ENCODE peak calls at places on chromosomes 1 and 21, in four cellular contexts. One of them, this sample, is unnamed. For H3K9me3, the result is how much of the 10 kb centered on the place peaks cover.

GRCh38 chr1:42358791-42359190 is 21.8 kb upstream of the RIMKLA start:
- DNase-seq in fibroblast of lung: no peak
- DNase-seq in cardiac muscle cell: no peak
- DNase-seq in ovary: no peak
- DNase-seq in this sample: no peak

GRCh38 chr1:25642710-25643109 is 26.1 kb downstream of the MAN1C1 start:
- DNase-seq in ovary: no peak
- DNase-seq in fibroblast of lung: peak
- DNase-seq in cardiac muscle cell: peak
- DNase-seq in this sample: no peak

GRCh38 chr1:21267191-21268077 is 22.8 kb downstream of the ECE1 start:
- DNase-seq in ovary: no peak
- DNase-seq in fibroblast of lung: peak
- DNase-seq in cardiac muscle cell: no peak
- DNase-seq in this sample: no peak

GRCh38 chr1:204418174-204419063 is 6.8 kb upstream of the PPP1R15B start:
- DNase-seq in cardiac muscle cell: no peak
- DNase-seq in fibroblast of lung: peak
- DNase-seq in ovary: no peak
- DNase-seq in this sample: no peak

GRCh38 chr21:39055167-39055767 is 128.0 kb downstream of the PSMG1 start:
- DNase-seq in cardiac muscle cell: no peak
- DNase-seq in fibroblast of lung: no peak
- DNase-seq in ovary: no peak
- DNase-seq in this sample: no peak

GRCh38 chr1:90963236-90963635 is 58.6 kb downstream of the ZNF644 start:
- DNase-seq in cardiac muscle cell: no peak
- DNase-seq in ovary: no peak
- DNase-seq in fibroblast of lung: no peak
- DNase-seq in this sample: no peak

GRCh38 chr1:156858959-156859522 is at the start of gene INSRR:
- DNase-seq in ovary: no peak
- DNase-seq in fibroblast of lung: peak
- DNase-seq in cardiac muscle cell: peak
- DNase-seq in this sample: no peak

GRCh38 chr1:78831731-78832360 is 174.7 kb downstream of the ADGRL4 start:
- DNase-seq in ovary: no peak
- DNase-seq in fibroblast of lung: peak
- DNase-seq in cardiac muscle cell: peak
- DNase-seq in this sample: no peak

GRCh38 chr1:155196103-155196892 is 11.4 kb downstream of the THBS3 start:
- DNase-seq in ovary: no peak
- DNase-seq in cardiac muscle cell: no peak
- DNase-seq in fibroblast of lung: peak
- DNase-seq in this sample: peak

GRCh38 chr1:35629051-35629450 is 12.3 kb downstream of the PSMB2 start:
- DNase-seq in cardiac muscle cell: no peak
- DNase-seq in ovary: no peak
- DNase-seq in fibroblast of lung: no peak
- DNase-seq in this sample: no peak

GRCh38 chr1:32893198-32894018 is 7.1 kb downstream of the HPCA start:
- DNase-seq in ovary: peak
- DNase-seq in cardiac muscle cell: peak
- DNase-seq in fibroblast of lung: peak
- DNase-seq in this sample: peak

GRCh38 chr1:111139234-111139955 is 498 bp downstream of the DRAM2 start:
- DNase-seq in ovary: peak
- DNase-seq in cardiac muscle cell: peak
- DNase-seq in fibroblast of lung: peak
- DNase-seq in this sample: no peak

DNA sequence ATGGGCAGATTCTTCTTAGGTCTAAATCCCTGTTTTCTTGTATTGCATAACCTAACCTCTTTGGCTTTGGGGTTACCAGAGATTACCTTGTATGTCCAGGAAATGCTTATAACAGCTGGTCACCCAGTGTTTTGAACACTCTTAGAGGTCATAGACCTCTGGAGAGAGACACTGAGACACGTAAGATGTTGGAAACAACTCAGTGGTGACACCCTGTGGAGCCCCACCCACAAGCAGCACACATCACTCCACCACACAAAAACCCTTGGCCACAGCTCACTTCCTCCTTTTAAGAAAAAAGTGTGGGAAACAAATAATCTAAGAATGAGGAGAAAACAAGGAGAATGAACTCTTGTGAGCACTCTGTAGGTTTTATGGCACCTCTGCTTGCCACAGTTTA is 26.3 kb upstream of the CYP4B1 start:
- DNase-seq in ovary: no peak
- DNase-seq in fibroblast of lung: no peak
- DNase-seq in cardiac muscle cell: no peak
- DNase-seq in this sample: no peak
- H3K9me3 ChIP-seq in ovary: under half
- H3K9me3 ChIP-seq in fibroblast of lung: under half
- H3K9me3 ChIP-seq in cardiac muscle cell: under half
- H3K9me3 ChIP-seq in this sample: half or more

DNA sequence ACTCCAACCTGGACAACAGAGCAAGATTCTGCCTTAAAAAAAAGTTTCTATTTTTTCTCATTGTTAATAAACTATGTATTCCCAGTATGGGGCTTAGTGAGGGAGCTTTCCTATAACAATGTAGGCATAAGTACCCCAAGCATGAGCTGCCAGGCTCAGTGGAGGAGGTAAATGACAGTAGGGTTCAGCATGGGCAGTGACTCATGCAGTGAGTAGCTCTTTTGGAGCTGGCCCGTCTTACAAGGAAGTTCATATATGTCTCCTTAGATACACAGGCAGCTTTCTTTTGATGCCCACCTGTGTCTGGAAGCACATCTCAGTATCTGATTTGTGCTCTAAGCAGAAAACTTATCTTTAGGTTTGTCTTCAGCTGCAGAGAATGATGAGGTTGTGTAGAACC is 57.9 kb downstream of the ZNF678 start:
- DNase-seq in fibroblast of lung: peak
- DNase-seq in cardiac muscle cell: no peak
- DNase-seq in ovary: no peak
- DNase-seq in this sample: no peak
- H3K9me3 ChIP-seq in fibroblast of lung: under half
- H3K9me3 ChIP-seq in cardiac muscle cell: under half
- H3K9me3 ChIP-seq in ovary: under half
- H3K9me3 ChIP-seq in this sample: under half

GRCh38 chr1:52060822-52061221 is 4.7 kb downstream of the BTF3L4 start:
- DNase-seq in cardiac muscle cell: no peak
- DNase-seq in ovary: no peak
- DNase-seq in fibroblast of lung: no peak
- DNase-seq in this sample: no peak
- H3K9me3 ChIP-seq in cardiac muscle cell: under half
- H3K9me3 ChIP-seq in ovary: under half
- H3K9me3 ChIP-seq in fibroblast of lung: under half
- H3K9me3 ChIP-seq in this sample: under half

DNA sequence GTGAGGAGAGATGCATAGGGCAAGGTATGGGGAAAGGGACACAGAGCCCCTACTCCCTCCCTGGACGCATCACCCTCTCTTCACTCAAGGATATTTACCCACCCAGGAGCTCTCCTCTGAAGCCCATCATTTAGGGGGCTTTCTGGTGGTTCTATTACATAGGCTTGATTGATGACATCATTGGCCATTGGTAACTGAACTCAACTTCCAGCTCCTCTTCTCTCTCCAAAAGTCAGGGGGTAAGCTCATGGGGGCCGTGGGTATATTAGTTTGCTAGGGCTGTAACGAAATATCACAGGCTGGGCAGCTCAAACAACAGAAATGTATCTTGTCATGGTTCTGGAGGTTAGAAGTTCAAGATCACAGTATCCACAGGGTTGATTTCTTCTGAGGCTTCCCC is 110.8 kb downstream of the DSCAM start:
- DNase-seq in ovary: no peak
- DNase-seq in fibroblast of lung: no peak
- DNase-seq in cardiac muscle cell: no peak
- DNase-seq in this sample: no peak
- H3K9me3 ChIP-seq in ovary: under half
- H3K9me3 ChIP-seq in fibroblast of lung: under half
- H3K9me3 ChIP-seq in cardiac muscle cell: under half
- H3K9me3 ChIP-seq in this sample: under half

GRCh38 chr21:8992731-8993174 is 1528.6 kb upstream of the TPTE start:
- DNase-seq in cardiac muscle cell: no peak
- DNase-seq in ovary: no peak
- DNase-seq in fibroblast of lung: peak
- DNase-seq in this sample: no peak
- H3K9me3 ChIP-seq in cardiac muscle cell: under half
- H3K9me3 ChIP-seq in ovary: under half
- H3K9me3 ChIP-seq in fibroblast of lung: under half
- H3K9me3 ChIP-seq in this sample: half or more

DNA sequence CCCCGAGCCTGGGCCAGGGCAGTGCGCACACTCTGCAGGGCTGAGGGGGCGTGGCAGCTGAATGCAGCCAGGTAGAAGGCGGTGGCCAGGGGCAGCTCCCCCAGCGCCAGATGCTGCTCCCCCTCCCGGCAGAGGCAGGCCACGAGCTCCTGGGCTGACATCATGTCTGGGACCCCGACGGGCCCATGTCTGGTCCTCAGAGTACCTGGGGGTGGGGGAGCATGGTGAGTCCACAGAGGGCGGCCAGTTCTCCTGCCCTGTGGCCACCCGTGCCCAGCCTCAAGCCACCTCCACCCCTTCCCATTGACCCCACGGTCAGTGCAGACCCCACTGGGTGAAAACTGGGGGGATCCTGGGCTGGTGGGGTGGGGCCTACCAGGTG is 838 bp downstream of the TTC34 start:
- DNase-seq in ovary: no peak
- DNase-seq in cardiac muscle cell: no peak
- DNase-seq in fibroblast of lung: no peak
- DNase-seq in this sample: no peak
- H3K9me3 ChIP-seq in ovary: under half
- H3K9me3 ChIP-seq in cardiac muscle cell: under half
- H3K9me3 ChIP-seq in fibroblast of lung: under half
- H3K9me3 ChIP-seq in this sample: under half

DNA sequence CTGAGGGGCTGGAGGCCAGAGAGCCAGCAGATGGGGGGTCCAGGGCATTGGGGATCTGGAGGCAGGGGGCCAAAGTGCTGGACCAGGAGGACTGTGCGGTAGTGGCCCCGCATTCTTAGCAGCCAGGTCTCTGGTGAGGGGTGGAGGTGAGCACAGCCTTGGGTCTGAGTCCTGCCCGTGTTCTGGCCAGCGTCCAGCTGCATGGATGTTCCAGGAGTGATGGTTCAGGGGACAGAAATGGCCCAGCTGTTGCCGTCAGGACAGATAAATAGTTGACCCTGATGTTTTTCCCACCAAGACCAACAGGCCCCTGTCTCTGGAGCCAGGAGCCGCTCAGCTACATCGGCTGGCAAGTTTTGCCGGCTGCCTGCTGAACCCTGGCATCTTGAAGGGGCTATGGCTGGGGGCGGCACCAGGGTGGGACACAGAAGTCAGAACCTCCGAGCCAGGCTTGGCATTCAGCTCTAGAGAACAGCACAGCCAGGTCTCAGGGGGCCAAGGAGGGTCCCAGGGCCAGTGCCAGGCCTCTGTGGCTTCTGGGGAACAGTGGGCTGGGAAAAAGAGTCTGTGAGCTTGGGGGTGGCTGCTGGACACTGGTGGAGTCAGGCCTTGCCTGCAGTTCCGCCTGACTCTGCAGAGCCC is 19.4 kb upstream of the TTC34 start:
- DNase-seq in cardiac muscle cell: no peak
- DNase-seq in ovary: no peak
- DNase-seq in fibroblast of lung: no peak
- DNase-seq in this sample: peak
- H3K9me3 ChIP-seq in cardiac muscle cell: under half
- H3K9me3 ChIP-seq in ovary: under half
- H3K9me3 ChIP-seq in fibroblast of lung: under half
- H3K9me3 ChIP-seq in this sample: under half

This sample was measured in left lung.